ENCODE peak calls at places on chromosome 22, in six cellular contexts. Y is tibial nerve, W is astrocyte of the spinal cord, A is fibroblast of pulmonary artery, Z is transverse colon, T is colonic mucosa. P is an unnamed sample.

GRCh38 chr22:35459423-35459894 is 59.5 kb downstream of the MCM5 start:
- DNase-seq in Y (no peak), W (no peak), A (no peak), Z (no peak), T (no peak), P (no peak)

GRCh38 chr22:21702094-21702493 is 33.5 kb downstream of the YPEL1 start:
- DNase-seq in Y (no peak), W (no peak), A (no peak), Z (no peak), T (no peak), P (no peak)

GRCh38 chr22:31425331-31426050 is 26.1 kb downstream of the DRG1 start:
- DNase-seq in Y (no peak), W (no peak), A (no peak), Z (no peak), T (no peak), P (peak)

GRCh38 chr22:36384766-36385400 is 2.9 kb downstream of the MYH9 start:
- DNase-seq in Y (no peak), W (peak), A (no peak), Z (no peak), T (no peak), P (no peak)

GRCh38 chr22:48235744-48236143 is 1473.3 kb downstream of the TBC1D22A start:
- DNase-seq in Y (no peak), W (no peak), A (no peak), Z (no peak), T (no peak), P (no peak)

GRCh38 chr22:35746248-35746647 is 28.6 kb downstream of the APOL5 start:
- DNase-seq in Y (no peak), W (no peak), A (peak), Z (no peak), T (no peak), P (no peak)

GRCh38 chr22:21807545-21807944 is 59.9 kb downstream of the MAPK1 start:
- DNase-seq in Y (no peak), W (no peak), A (peak), Z (no peak), T (no peak), P (no peak)

GRCh38 chr22:32700186-32700882 is 101.2 kb upstream of the TIMP3 start:
- DNase-seq in Y (no peak), W (no peak), A (peak), Z (no peak), T (no peak), P (peak)

GRCh38 chr22:29315286-29316195 is at the start of gene RASL10A:
- DNase-seq in Y (no peak), W (no peak), A (no peak), Z (no peak), T (no peak), P (peak)

GRCh38 chr22:38490915-38491314 is 15.2 kb downstream of the DDX17 start:
- DNase-seq in Y (peak), W (peak), A (peak), Z (peak), T (peak), P (no peak)

GRCh38 chr22:38273135-38273761 is 438 bp upstream of the TMEM184B start:
- DNase-seq in Y (no peak), W (peak), A (no peak), Z (no peak), T (no peak), P (no peak)

GRCh38 chr22:38109391-38110000 is 988 bp downstream of the BAIAP2L2 start:
- DNase-seq in Y (no peak), W (no peak), A (no peak), Z (no peak), T (no peak), P (no peak)

GRCh38 chr22:36332623-36333331 is 55.0 kb downstream of the MYH9 start:
- DNase-seq in Y (no peak), W (peak), A (peak), Z (peak), T (peak), P (peak)

DNA sequence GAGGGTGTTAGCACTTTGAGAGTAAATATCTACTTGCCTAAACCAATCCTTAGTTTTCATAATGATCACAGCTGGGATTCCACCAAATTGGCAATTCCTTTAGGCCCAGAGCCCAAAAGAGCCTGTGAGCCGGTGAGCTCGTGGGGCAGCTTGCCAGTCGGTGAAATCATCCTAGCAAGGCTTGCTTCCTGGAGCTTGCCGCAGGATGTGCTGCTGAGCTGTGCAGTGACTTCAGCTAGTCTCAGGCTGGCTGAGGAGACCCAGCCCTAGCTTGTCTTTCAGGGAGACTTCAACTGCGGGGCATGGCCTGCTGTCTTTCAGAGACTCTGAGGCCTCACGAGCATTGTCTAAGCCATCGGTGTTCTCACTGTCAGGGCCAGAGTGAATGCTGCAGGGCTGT is 73.6 kb upstream of the SUSD2 start:
- DNase-seq in Y (peak), W (peak), A (peak), Z (peak), T (peak), P (peak)
- TF ChIP-seq CTCF in Y (peak), W (peak), A (peak), Z (no peak), T (no peak), P (peak)

GRCh38 chr22:30327864-30328345 is 1.2 kb upstream of the TBC1D10A start:
- DNase-seq in Y (no peak), W (no peak), A (no peak), Z (no peak), T (peak), P (peak)
- H3K4me3 ChIP-seq in Y (no peak), W (no peak), A (no peak), Z (no peak), T (no peak), P (peak)

GRCh38 chr22:49426618-49427266 is 400.9 kb downstream of the BRD1 start:
- DNase-seq in Y (no peak), W (no peak), A (no peak), Z (no peak), T (no peak), P (no peak)

GRCh38 chr22:49431559-49431958 is 396.1 kb downstream of the BRD1 start:
- DNase-seq in Y (no peak), W (no peak), A (no peak), Z (no peak), T (no peak), P (no peak)

GRCh38 chr22:49427941-49428340 is 399.7 kb downstream of the BRD1 start:
- DNase-seq in Y (no peak), W (no peak), A (no peak), Z (no peak), T (no peak), P (no peak)

GRCh38 chr22:49427341-49427740 is 400.3 kb downstream of the BRD1 start:
- DNase-seq in Y (no peak), W (no peak), A (no peak), Z (no peak), T (no peak), P (no peak)

DNA sequence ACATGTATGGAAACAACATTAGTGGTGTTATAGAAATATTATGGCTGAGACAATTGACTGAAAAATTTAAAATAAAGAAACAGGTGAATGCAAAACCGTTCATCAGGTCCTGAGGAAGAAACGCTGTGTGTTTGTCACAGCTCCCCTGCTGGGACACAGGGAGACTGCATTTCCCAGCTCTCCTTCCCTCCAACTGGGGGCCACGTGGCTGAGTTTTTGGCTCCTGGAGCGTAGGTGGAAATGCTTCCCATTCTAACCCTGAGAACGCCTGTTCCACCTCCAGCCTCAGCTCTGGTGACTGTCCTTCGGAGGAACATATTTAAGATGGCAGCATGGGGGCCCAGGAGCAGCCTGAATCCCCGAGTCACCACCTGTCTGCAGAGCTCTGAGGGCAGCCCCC is 398.6 kb downstream of the BRD1 start:
- DNase-seq in Y (no peak), W (no peak), A (no peak), Z (no peak), T (no peak), P (no peak)
- TF ChIP-seq CTCF in Y (no peak), W (no peak), A (no peak), Z (no peak), T (no peak), P (no peak)

GRCh38 chr22:40681451-40681850 is 2.2 kb downstream of the MCHR1 start:
- DNase-seq in Y (no peak), W (no peak), A (no peak), Z (no peak), T (no peak), P (no peak)

GRCh38 chr22:40679249-40679963 is at the start of gene MCHR1:
- DNase-seq in Y (no peak), W (no peak), A (no peak), Z (no peak), T (no peak), P (no peak)

GRCh38 chr22:40678493-40679248 is 613 bp upstream of the MCHR1 start:
- DNase-seq in Y (no peak), W (no peak), A (no peak), Z (no peak), T (no peak), P (no peak)

GRCh38 chr22:40679964-40680818 is 907 bp downstream of the MCHR1 start:
- DNase-seq in Y (no peak), W (no peak), A (peak), Z (no peak), T (no peak), P (peak)

DNA sequence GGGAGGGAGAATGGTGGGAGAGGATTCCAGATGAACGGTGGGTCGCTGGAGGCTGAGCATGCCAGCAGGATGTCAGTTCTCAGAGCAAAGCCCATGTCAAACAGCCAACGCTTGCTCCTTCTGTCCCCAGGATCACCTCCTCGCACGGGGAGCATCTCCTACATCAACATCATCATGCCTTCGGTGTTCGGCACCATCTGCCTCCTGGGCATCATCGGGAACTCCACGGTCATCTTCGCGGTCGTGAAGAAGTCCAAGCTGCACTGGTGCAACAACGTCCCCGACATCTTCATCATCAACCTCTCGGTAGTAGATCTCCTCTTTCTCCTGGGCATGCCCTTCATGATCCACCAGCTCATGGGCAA is 1.5 kb downstream of the MCHR1 start:
- DNase-seq in Y (no peak), W (no peak), A (no peak), Z (no peak), T (no peak), P (no peak)
- H3K4me3 ChIP-seq in Y (no peak), W (no peak), A (no peak), Z (no peak), T (no peak), P (no peak)

GRCh38 chr22:45418770-45419138 is 5.3 kb downstream of the RIBC2 start:
- DNase-seq in Y (no peak), W (no peak), A (no peak), Z (no peak), T (no peak), P (no peak)

GRCh38 chr22:45407793-45408192 is 5.6 kb downstream of the SMC1B start:
- DNase-seq in Y (no peak), W (no peak), A (no peak), Z (no peak), T (no peak), P (no peak)

GRCh38 chr22:45413013-45413367 is 409 bp downstream of the SMC1B start:
- DNase-seq in Y (no peak), W (no peak), A (no peak), Z (no peak), T (no peak), P (no peak)

GRCh38 chr22:45418056-45418769 is 4.7 kb downstream of the RIBC2 start:
- DNase-seq in Y (no peak), W (no peak), A (no peak), Z (no peak), T (no peak), P (no peak)

GRCh38 chr22:45413368-45414211 is at the start of the genes RIBC2 and SMC1B:
- DNase-seq in Y (peak), W (peak), A (peak), Z (peak), T (peak), P (peak)
- TF ChIP-seq CTCF in Y (no peak), W (no peak), A (no peak), Z (no peak), T (no peak), P (no peak)

DNA sequence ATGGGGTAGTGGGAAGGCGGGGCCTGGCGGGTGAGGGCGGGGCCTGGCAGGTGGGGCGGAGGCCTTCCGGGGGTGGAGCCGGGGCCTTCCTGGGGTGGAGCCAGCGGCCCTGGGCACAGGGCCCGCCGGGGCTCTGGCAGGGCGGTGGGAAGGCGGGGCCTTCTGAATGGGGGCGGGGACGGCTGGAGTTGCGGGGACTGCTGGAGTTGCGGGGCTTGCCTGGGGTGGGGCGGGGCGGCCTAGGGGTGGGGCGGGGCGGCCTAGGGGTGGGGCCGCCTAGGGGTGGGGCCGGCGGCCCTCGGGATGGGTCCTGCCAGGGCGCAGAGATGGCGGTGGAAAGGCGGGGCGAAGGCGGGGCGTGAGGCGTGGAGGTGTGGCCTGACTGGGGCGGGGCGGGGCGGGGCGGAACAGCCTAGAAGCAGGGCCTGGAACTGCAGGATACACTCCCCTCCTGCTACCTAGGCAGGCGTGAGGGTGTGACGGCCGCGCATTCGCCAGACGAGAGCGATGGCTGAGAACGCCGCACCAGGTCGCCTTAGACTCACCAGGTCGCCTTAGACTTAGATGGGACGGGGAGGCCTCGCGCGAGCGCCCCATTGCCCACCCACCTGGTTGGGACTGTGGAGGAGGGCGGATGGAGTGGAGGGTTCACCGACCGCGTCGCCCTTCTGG is 19.3 kb downstream of the RRP7A start:
- DNase-seq in Y (peak), W (peak), A (peak), Z (peak), T (peak), P (peak)
- H3K4me3 ChIP-seq in Y (peak), W (peak), A (peak), Z (peak), T (peak), P (peak)

GRCh38 chr22:42473484-42474193 is 41.4 kb upstream of the NFAM1 start:
- DNase-seq in Y (no peak), W (peak), A (peak), Z (no peak), T (peak), P (peak)
- TF ChIP-seq CTCF in Y (peak), W (peak), A (peak), Z (peak), T (peak), P (peak)

GRCh38 chr22:46007848-46008261 is 30.9 kb upstream of the WNT7B start:
- DNase-seq in Y (peak), W (peak), A (peak), Z (peak), T (no peak), P (peak)
- H3K4me3 ChIP-seq in Y (peak), W (no peak), A (no peak), Z (no peak), T (no peak), P (no peak)

GRCh38 chr22:19941365-19942070 is at the start of the genes COMT and TXNRD2:
- DNase-seq in Y (peak), W (peak), A (peak), Z (peak), T (peak), P (peak)

GRCh38 chr22:19943665-19944026 is 2.0 kb upstream of the TXNRD2 start:
- DNase-seq in Y (no peak), W (peak), A (peak), Z (no peak), T (no peak), P (no peak)

GRCh38 chr22:19942886-19943664 is 1.5 kb upstream of the TXNRD2 start:
- DNase-seq in Y (no peak), W (peak), A (peak), Z (no peak), T (no peak), P (peak)

GRCh38 chr22:19942071-19942885 is 660 bp upstream of the TXNRD2 start:
- DNase-seq in Y (no peak), W (peak), A (peak), Z (no peak), T (no peak), P (no peak)

GRCh38 chr22:19940536-19941364 is 822 bp upstream of the COMT start:
- DNase-seq in Y (no peak), W (no peak), A (no peak), Z (no peak), T (no peak), P (no peak)
- TF ChIP-seq CTCF in Y (no peak), W (no peak), A (no peak), Z (no peak), T (no peak), P (no peak)

P was measured in epithelial cell of esophagus.